ENCODE peak calls at places on chromosomes 16 and 17, in four cellular contexts. Y, J, Z and V are unnamed samples.

GRCh38 chr17:19883537-19884215 is 15.9 kb upstream of the ULK2 start:
- DNase-seq in Y (no peak), Z (peak; percentile 34), J (no peak), V (no peak)

GRCh38 chr16:71917900-71918299 is 22.6 kb downstream of the IST1 start:
- DNase-seq in J (no peak), Z (no peak), Y (peak; percentile 83), V (no peak)

GRCh38 chr17:10421946-10422542 is at the start of gene MYH8:
- DNase-seq in Y (no peak), J (no peak), Z (no peak), V (no peak)

GRCh38 chr17:59292174-59292523 is 39.3 kb upstream of the YPEL2 start:
- DNase-seq in Z (no peak), J (no peak), Y (no peak), V (no peak)

GRCh38 chr17:79031996-79032875 is 8.3 kb downstream of the C1QTNF1 start:
- DNase-seq in Z (peak; percentile 51), Y (no peak), J (no peak), V (no peak)

GRCh38 chr17:8754890-8755289 is 3.5 kb downstream of the SPDYE4 start:
- DNase-seq in Z (no peak), J (no peak), Y (no peak), V (no peak)

GRCh38 chr16:53775821-53776431 is 72.0 kb downstream of the FTO start:
- DNase-seq in J (no peak), Z (peak; percentile 65), Y (peak; percentile 94), V (no peak)

GRCh38 chr16:56252835-56253234 is 61.5 kb downstream of the GNAO1 start:
- DNase-seq in Z (peak; percentile 48), J (no peak), Y (no peak), V (no peak)

GRCh38 chr17:72122668-72123495 is 2.1 kb downstream of the SOX9 start:
- DNase-seq in J (peak; percentile 52), Y (peak; percentile 83), Z (peak; percentile 71), V (no peak)

GRCh38 chr17:64413505-64413904 is 22.8 kb upstream of the PECAM1 start:
- DNase-seq in Y (no peak), Z (no peak), J (no peak), V (no peak)

GRCh38 chr16:72995151-72995881 is 52.6 kb downstream of the ZFHX3 start:
- DNase-seq in Z (peak; percentile 60), J (no peak), Y (no peak), V (peak; percentile 25)

GRCh38 chr16:2967211-2967631 is 1.9 kb upstream of the PAQR4 start:
- DNase-seq in Z (no peak), J (no peak), Y (no peak), V (no peak)

GRCh38 chr17:41547921-41548843 is 20.1 kb upstream of the KRT19 start:
- DNase-seq in Y (peak; percentile 100), J (no peak), Z (peak; percentile 94), V (no peak)

GRCh38 chr17:65668211-65668610 is 106.8 kb upstream of the AXIN2 start:
- DNase-seq in Y (no peak), J (no peak), Z (no peak), V (no peak)

GRCh38 chr16:22291860-22292692 is 5.1 kb upstream of the POLR3E start:
- DNase-seq in Y (peak; percentile 32), Z (no peak), J (no peak), V (no peak)

DNA sequence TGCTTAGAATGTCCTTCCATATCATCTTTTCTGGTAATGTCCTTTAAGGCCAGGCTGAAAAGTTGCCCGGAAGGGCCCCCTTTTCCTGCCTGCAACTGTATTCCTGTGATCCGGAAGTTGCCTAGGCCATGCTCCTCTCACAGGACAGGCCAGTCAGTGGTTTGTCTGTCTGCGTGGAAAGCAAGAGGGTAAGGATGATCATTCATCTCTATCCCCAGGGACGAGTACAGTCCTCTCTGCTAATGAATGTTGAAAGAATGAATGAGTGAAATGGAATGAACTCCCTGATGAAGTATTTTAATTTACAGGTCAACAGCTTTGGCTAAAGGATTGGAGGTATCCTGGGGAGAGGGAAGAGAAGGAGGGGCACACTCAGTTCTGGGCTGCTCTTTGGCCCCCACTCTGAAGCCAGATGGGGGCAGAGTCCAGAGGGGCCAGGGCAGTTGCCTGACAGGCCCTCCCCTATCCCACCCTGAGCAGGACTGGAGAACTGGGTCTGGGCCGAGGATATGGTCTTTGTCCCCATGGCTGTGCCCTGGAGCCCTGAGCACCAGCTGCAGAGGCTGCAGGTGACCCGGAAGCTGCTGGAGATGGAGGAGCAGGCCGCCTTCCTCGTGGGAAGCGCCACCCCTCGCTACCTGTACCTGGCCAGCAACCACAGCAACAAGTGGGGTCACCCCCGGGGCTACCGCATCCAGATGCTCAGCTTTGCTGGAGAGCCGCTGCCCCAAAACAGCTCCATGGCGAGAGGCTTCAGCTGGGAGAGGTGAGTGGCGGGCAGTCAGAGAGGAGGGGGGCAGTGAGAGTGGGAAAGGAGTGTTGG is 3.2 kb downstream of the AOC3 start:
- DNase-seq in J (no peak), Y (no peak), Z (peak; percentile 62), V (no peak)
- H3K4me3 ChIP-seq in J (no peak overlapping the region), Y (no peak overlapping the region), Z (peak overlapping the region; percentile 72), V (no peak overlapping the region)

GRCh38 chr17:37742114-37742761 is 2.6 kb downstream of the HNF1B start:
- DNase-seq in Z (no peak), Y (peak; percentile 40), J (peak; percentile 46), V (no peak)

GRCh38 chr17:37743612-37743874 is 1.3 kb downstream of the HNF1B start:
- DNase-seq in J (no peak), Y (no peak), Z (no peak), V (no peak)

GRCh38 chr17:37740861-37741260 is 4.0 kb downstream of the HNF1B start:
- DNase-seq in Z (no peak), J (no peak), Y (no peak), V (no peak)

GRCh38 chr17:37742762-37743611 is 1.9 kb downstream of the HNF1B start:
- DNase-seq in Z (no peak), Y (peak; percentile 29), J (peak; percentile 34), V (no peak)

DNA sequence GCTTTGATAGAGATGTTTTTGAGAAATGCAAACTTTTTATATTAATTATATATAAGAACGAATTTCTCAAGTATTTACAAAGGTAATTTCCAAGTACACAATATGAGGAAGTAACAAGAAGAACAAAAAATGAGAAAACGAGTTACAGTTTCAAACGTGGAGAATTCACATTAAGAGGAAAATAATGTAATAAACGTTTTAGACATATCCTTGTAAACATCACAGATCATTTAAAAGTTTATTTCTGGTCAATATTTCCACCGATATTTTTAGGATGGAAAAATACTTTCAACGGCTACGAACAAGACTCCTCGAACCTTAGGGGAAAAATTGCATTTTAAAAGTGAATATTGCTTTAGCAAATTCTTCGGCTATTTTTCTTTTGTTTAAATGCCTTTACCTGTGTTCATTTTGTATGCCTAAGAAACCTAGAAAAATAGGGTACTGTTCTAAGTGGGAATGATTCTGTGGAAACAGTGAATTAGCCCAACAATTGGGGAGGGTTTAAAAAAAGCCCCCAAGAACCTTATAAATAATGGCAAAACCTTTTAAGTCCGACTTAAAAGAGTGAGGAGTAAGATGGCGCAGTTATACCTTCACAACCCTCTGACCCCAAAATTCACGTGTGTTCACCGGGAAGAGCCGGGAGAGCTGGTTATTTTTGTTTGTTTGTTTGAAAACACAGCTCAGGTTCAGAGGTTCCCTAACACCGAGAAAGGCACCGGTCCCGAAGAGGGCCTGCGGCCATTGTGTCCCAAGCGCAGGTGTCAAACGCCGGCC is 3.3 kb downstream of the HNF1B start:
- DNase-seq in Z (no peak), Y (no peak), J (no peak), V (no peak)
- H3K4me3 ChIP-seq in Z (peak overlapping the region; percentile 42), Y (no peak overlapping the region), J (peak overlapping the region; percentile 19), V (no peak overlapping the region)

DNA sequence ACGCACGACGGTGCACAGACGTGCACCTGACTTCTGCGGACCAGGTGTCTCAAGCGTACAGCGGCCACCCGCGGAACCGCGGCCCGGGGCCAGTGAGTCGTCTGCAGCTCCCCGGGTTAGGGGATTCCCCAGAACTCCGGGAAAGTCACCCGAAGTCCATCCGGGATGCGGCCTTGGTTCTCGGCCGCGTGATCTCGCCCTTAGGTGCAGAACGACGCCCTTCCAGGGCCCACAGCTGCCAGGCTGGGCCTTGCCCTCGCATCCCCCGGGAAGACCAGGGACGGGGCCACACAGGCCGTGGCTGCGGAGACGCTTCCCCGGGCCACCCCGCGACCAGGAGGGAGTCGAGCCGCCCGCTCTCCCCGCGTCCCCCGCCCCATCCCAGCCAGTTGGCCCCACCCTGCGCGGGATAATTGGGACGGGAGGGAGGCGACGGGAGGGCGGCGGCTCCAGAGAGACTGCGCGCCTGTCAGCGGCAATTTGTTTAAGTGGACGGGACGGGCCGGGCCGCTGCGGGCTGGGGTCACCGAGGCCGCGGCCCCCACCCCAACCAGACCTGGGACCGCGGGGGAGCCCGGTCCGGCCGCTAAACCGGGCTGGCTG is 3.6 kb upstream of the TBX2 start:
- DNase-seq in Z (peak; percentile 68), Y (peak; percentile 22), J (peak; percentile 65), V (no peak)
- H3K4me3 ChIP-seq in Z (peak overlapping the region; percentile 86), Y (no peak overlapping the region), J (peak overlapping the region; percentile 63), V (no peak overlapping the region)

DNA sequence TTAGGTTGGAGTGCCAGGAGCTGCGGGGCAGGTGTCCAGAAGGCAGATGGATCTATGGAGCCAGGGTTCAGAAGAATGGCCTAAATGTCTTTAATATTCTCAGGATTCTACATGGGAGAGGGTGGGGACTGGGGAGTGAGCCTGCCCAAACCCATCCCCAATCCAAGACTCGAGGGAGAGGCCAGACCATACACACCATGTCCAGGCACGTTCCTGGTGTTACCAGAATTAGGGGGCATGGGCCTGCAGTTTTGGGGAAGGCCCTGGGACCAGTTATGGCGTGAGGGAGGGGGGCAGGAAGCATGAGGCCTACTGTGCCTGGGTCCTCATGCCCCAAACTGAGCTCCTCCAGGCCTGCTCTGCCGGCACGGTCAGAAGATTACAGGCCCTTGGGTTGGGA is 1.9 kb downstream of the TAX1BP3 start:
- DNase-seq in J (no peak), Y (no peak), Z (no peak), V (no peak)
- H3K4me3 ChIP-seq in J (peak overlapping the region; percentile 78), Y (peak overlapping the region; percentile 83), Z (peak overlapping the region; percentile 98), V (no peak overlapping the region)

GRCh38 chr17:54239291-54239690 is 416.6 kb downstream of the KIF2B start:
- DNase-seq in J (no peak), Y (no peak), Z (no peak), V (no peak)
- H3K4me3 ChIP-seq in J (no peak overlapping the region), Y (no peak overlapping the region), Z (no peak overlapping the region), V (no peak overlapping the region)